ENCODE peak calls at places on chromosome 4, in four cellular contexts. B is HCT116, J is hepatocyte, I is OCI-LY7. M is an unnamed sample.

GRCh38 chr4:75653845-75654503 is 19.2 kb downstream of the G3BP2 start:
- DNase-seq in B (no peak), J (peak; percentile 51), I (no peak), M (peak; percentile 59)

GRCh38 chr4:26723216-26723615 is 137.4 kb upstream of the STIM2 start:
- DNase-seq in J (no peak), I (peak; percentile 43), B (no peak), M (no peak)

GRCh38 chr4:126267689-126268088 is 952.9 kb downstream of the FAT4 start:
- DNase-seq in I (no peak), J (no peak), B (no peak), M (peak; percentile 61)

GRCh38 chr4:26194764-26195163 is 126.0 kb upstream of the RBPJ start:
- DNase-seq in B (no peak), J (no peak), I (no peak), M (no peak)

GRCh38 chr4:13484749-13485345 is 707 bp upstream of the RAB28 start:
- DNase-seq in B (peak; percentile 16), J (peak; percentile 29), I (peak; percentile 49), M (peak; percentile 50)

GRCh38 chr4:88743696-88744095 is 46.1 kb upstream of the NAP1L5 start:
- DNase-seq in B (no peak), J (no peak), I (no peak), M (peak; percentile 81)

GRCh38 chr4:53810643-53811042 is 219.4 kb upstream of the LNX1 start:
- DNase-seq in B (no peak), I (no peak), J (no peak), M (no peak)

GRCh38 chr4:7128234-7128633 is 60.4 kb upstream of the GRPEL1 start:
- DNase-seq in J (no peak), I (no peak), B (no peak), M (no peak)

GRCh38 chr4:70008771-70009170 is 13.0 kb downstream of the STATH start:
- DNase-seq in J (no peak), B (no peak), I (no peak), M (no peak)

GRCh38 chr4:2944091-2944482 is 19.1 kb downstream of the NOP14 start:
- DNase-seq in I (no peak), B (no peak), J (no peak), M (no peak)

GRCh38 chr4:140092094-140092820 is 61.7 kb downstream of the MAML3 start:
- DNase-seq in I (no peak), J (peak; percentile 66), B (no peak), M (peak; percentile 58)

GRCh38 chr4:90159193-90159592 is 32.0 kb downstream of the CCSER1 start:
- DNase-seq in J (no peak), B (no peak), I (no peak), M (peak; percentile 0)

GRCh38 chr4:140756292-140757219 is at the start of gene TBC1D9:
- DNase-seq in B (peak; percentile 86), I (peak; percentile 75), J (peak; percentile 91), M (peak; percentile 86)

GRCh38 chr4:79294064-79294463 is 31.8 kb downstream of the NAA11 start:
- DNase-seq in I (no peak), J (no peak), B (no peak), M (peak; percentile 20)

GRCh38 chr4:144699565-144699964 is 53.6 kb downstream of the HHIP start:
- DNase-seq in B (no peak), I (no peak), J (no peak), M (peak; percentile 28)

DNA sequence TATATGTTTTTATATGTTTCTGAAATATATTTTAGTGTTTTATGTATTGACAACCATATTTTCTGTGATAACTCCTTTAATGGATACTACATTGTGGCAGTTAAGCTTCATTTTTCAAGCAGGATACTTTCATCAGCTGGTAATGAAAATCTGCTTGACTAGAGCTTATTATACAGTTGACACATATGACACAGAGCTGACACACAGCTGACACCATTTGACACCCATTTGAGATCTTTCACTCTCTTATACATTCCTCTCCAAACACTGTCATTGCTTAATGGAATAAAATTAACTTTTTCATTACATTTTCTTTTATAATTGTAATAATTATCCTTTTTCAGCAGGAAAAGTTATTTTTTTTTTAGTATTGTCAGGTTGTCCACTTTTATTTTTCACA is 561.1 kb upstream of the NDST4 start:
- DNase-seq in I (no peak), B (no peak), J (no peak), M (no peak)
- H3K9me2 ChIP-seq in I (no peaks in the 10 kb centered on the region), B (no peaks in the 10 kb centered on the region), J (no peaks in the 10 kb centered on the region), M (no peaks in the 10 kb centered on the region)

GRCh38 chr4:184548651-184549341 is 74.4 kb upstream of the IRF2 start:
- DNase-seq in B (no peak), I (no peak), J (no peak), M (no peak)
- H3K9me2 ChIP-seq in B (no peaks in the 10 kb centered on the region), I (no peaks in the 10 kb centered on the region), J (no peaks in the 10 kb centered on the region), M (no peaks in the 10 kb centered on the region)

DNA sequence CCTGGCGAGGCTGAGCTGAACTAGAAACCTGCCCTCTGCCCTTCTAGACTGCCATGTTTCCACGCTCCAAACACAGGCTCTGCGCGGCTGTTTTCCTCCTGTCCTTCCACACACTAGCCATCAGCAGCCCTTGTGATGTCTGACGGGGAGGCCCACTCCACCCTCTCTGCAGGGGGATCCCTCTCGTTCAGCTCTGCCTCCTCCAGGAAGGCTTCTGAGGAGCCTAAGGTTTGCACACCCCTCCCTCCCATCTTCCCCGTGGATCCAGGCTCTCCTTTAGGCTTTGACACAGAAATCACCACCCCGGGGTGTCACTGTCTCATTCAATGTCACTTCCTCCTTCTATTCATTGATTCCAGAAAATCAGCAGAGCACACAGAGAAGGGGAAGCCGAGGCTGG is 38.6 kb upstream of the CRMP1 start:
- DNase-seq in B (no peak), J (no peak), I (no peak), M (no peak)
- H3K9me2 ChIP-seq in B (no peaks in the 10 kb centered on the region), J (no peaks in the 10 kb centered on the region), I (no peaks in the 10 kb centered on the region), M (no peaks in the 10 kb centered on the region)

GRCh38 chr4:28784188-28784587 is 1923.5 kb downstream of the STIM2 start:
- DNase-seq in B (no peak), I (no peak), J (no peak), M (no peak)
- H3K9me2 ChIP-seq in B (no peaks in the 10 kb centered on the region), I (no peaks in the 10 kb centered on the region), J (no peaks in the 10 kb centered on the region), M (no peaks in the 10 kb centered on the region)

DNA sequence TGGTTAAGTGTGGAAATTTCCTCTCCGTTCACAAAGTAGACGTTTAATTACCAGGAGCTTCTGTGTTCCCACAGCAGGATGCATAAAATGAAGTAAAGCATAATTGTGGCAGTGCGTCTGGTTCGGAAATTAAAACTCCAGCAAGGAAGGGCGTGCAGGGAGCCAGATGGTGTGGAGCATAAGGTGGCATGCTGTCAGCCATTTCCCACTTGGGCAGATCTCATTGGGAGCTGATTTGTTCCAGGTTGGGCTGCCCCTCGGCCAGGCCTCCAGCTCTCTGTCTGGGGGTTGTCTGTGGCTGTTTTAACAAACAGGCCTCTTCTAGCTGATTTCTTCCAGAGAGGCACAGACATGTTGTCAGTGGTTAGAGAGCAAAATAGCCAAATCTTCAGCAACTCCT is 182.1 kb upstream of the CLNK start:
- DNase-seq in B (no peak), J (no peak), I (no peak), M (no peak)
- H3K9me2 ChIP-seq in B (no peaks in the 10 kb centered on the region), J (no peaks in the 10 kb centered on the region), I (no peaks in the 10 kb centered on the region), M (no peaks in the 10 kb centered on the region)

GRCh38 chr4:1115528-1116293 is 2.3 kb upstream of the RNF212 start:
- DNase-seq in B (no peak), J (no peak), I (no peak), M (no peak)
- H3K9me2 ChIP-seq in B (no peaks in the 10 kb centered on the region), J (no peaks in the 10 kb centered on the region), I (no peaks in the 10 kb centered on the region), M (no peaks in the 10 kb centered on the region)

GRCh38 chr4:143668930-143669553 is 31.4 kb downstream of the FREM3 start:
- DNase-seq in I (no peak), J (no peak), B (no peak), M (no peak)

GRCh38 chr4:143667461-143667860 is 33.0 kb downstream of the FREM3 start:
- DNase-seq in B (no peak), I (no peak), J (no peak), M (peak; percentile 75)
- H3K9me2 ChIP-seq in B (no peaks in the 10 kb centered on the region), I (no peaks in the 10 kb centered on the region), J (no peaks in the 10 kb centered on the region), M (peaks cover 3% of the 10 kb centered on the region)